ENCODE peak calls at places on chromosome 12, in seven cellular contexts. X is K562, Y is A549, D is SK-N-SH, K is GM12878, V is HepG2, J is H1. I is an unnamed sample.

GRCh38 chr12:2893007-2893406 is 2.3 kb downstream of the TULP3 start:
- DNase-seq in X (peak; percentile 9), Y (peak; percentile 43), D (no peak), K (no peak), V (peak; percentile 46), J (no peak), I (peak; percentile 92)

GRCh38 chr12:62910549-62911169 is 24.3 kb downstream of the PPM1H start:
- DNase-seq in X (peak; percentile 85), Y (no peak), D (no peak), K (no peak), V (no peak), J (no peak), I (no peak)

GRCh38 chr12:57603758-57604453 is 718 bp upstream of the DTX3 start:
- DNase-seq in X (no peak), Y (no peak), D (no peak), K (no peak), V (no peak), J (no peak), I (peak; percentile 39)

GRCh38 chr12:77578471-77579262 is 252.0 kb upstream of the NAV3 start:
- DNase-seq in X (no peak), Y (no peak), D (no peak), K (no peak), V (no peak), J (no peak), I (peak; percentile 66)

GRCh38 chr12:89513544-89513943 is 11.1 kb downstream of the GALNT4 start:
- DNase-seq in X (no peak), Y (no peak), D (no peak), K (no peak), V (no peak), J (no peak), I (no peak)

GRCh38 chr12:120366884-120367251 is 2.1 kb downstream of the MSI1 start:
- DNase-seq in X (no peak), Y (no peak), D (no peak), K (no peak), V (peak; percentile 30), J (no peak), I (no peak)

GRCh38 chr12:14283489-14284144 is 81.9 kb upstream of the ATF7IP start:
- DNase-seq in X (no peak), Y (no peak), D (no peak), K (peak; percentile 76), V (no peak), J (no peak), I (no peak)

GRCh38 chr12:64450711-64451486 is 1.0 kb upstream of the TBK1 start:
- DNase-seq in X (peak; percentile 58), Y (no peak), D (peak; percentile 28), K (no peak), V (peak; percentile 27), J (no peak), I (peak; percentile 19)

GRCh38 chr12:51592034-51592705 is 1.1 kb downstream of the SCN8A start:
- DNase-seq in X (no peak), Y (no peak), D (peak; percentile 19), K (no peak), V (no peak), J (no peak), I (peak; percentile 79)

GRCh38 chr12:99911076-99911475 is 73.7 kb downstream of the ANKS1B start:
- DNase-seq in X (no peak), Y (peak; percentile 78), D (no peak), K (no peak), V (peak; percentile 5), J (no peak), I (peak; percentile 89)
- TF ChIP-seq RFX5 in X (no peak), Y (no peak), D (no peak), K (no peak), V (no peak), J (no peak), I (no peak)

DNA sequence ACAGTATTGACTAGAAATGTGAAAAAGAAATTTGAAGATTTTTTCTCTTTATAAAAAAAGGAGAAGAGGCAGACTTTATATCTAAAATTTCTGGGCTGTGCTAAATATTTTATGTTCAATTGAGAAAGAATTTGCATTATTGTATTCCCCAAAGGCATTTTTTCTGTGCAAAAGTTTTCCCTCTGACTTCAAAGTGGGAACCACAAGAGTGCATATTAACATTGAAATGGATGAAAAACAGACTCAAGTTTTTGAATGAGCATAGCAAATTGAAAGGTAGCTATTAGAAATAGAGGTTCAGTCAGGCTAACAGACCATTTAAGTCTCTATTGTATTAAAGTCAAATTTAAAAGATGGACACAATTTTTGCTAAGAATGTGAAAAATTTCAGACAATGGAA is 95.2 kb downstream of the RASSF9 start:
- DNase-seq in X (no peak), Y (no peak), D (no peak), K (no peak), V (no peak), J (no peak), I (no peak)
- TF ChIP-seq RFX5 in X (no peak), Y (no peak), D (no peak), K (no peak), V (no peak), J (no peak), I (no peak)

DNA sequence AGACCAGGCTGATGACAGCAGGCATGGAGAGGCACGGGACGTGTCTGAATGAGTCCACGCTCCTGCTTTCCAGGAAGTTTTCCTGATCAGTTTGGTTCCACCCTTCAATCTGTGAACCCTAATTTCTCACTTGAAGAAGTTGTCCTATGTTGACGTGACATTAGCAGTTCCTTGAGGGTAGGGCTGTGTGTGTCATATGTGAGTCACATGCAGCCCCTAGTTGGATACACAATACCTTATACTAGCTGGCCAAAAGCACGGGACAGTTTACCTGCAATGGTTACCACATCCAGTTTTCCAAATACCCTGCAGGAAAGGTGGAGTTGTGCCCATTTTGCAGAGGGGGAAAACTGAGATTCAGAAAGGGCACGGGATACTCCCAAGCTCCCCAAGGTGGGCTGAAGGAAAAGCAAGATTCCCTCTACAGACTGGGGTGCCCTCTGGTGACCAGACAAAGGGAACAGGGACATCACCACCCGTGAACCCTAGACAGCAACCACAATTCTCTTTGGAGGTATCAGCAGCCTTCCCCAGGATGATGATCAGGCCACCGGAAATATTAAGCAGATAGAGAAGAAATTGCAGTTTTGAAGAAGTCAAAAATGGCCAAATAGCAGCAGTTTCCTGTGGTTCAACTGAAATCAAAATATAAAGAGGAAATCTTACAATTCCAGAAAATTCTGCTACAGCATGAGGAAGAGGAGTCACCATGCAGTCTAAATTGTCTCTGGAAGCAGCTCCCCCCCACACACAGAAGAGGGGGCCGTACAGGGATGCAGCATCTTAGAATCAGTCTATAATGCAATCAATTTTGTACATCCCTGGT is 194.4 kb downstream of the PHETA1 start:
- DNase-seq in X (peak; percentile 11), Y (peak; percentile 35), D (no peak), K (no peak), V (no peak), J (no peak), I (no peak)
- TF ChIP-seq RFX5 in X (no peak), Y (no peak), D (no peak), K (no peak), V (no peak), J (no peak), I (no peak)

DNA sequence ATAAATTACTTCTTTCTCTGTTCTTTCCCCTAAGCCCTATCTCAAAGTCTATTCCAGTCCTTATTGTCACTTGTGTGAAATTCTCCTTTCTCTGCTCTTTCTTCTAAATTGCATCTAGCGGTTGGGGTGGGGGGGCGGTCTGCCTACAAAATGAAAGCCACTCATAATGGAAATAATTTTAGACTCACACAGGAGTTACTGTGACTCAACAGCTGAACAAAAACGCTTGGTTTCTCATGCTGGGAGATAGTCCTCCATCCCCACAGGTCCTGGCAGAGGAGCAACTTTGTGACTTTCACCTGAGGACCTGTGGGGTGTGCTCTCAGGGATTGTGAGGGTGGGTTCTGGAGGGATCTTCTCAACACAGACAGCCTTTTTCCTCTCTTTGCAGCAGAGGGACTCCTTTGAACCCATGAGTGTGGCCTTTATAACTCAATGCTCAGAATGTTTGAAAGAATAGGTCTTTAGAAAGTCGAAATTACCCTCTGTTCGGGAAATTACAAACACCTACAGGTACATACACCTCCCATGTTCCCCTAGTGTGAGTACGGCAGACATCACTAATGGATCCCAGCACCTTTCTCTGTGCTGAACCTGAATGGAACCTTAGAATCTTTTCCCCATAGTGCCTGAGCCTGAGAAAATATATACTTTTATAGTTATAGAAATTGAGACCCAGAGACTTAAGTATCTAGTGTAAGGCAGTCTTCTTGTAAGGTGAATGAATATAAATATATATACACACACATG is 109.7 kb downstream of the CHST11 start:
- DNase-seq in X (no peak), Y (no peak), D (no peak), K (no peak), V (no peak), J (no peak), I (no peak)
- TF ChIP-seq RFX5 in X (no peak), Y (no peak), D (no peak), K (no peak), V (no peak), J (no peak), I (no peak)

DNA sequence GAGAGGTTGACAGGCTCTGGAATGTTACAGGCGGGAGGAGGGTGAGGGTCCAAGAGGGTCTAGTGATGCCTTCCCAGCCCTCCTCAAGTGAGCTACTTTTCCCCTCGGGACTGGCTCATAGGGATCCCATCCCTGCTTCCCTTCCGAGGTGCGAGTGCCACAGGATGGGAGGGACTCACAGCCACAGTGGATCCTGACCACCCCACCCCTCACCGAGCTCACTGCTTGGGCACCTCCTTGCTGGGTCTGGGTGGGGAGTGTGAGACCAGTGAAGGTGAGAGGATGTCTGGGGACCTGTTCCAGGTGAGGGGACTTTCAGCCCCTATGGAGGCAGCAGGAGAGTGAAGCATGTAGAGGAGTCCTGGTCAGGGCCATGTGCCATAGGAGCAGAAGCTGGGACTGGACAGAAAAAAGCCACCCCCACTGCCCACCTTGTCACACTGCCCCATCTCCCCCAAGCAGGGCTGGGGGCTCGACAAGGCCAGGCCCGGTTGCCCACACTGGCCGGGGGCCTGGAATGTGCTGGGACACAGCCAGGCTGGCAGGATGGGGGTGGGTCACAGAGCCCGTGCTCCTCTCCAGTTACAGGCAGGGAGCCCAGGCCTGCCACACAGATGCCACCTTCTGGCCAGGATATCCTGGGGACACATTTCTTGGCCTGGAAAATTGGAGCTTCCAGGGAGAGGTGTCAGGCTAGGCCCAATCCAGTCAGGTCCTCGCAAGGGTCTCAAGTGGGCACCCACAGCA is 1.7 kb upstream of the TNS2 start:
- DNase-seq in X (no peak), Y (peak; percentile 84), D (peak; percentile 76), K (no peak), V (peak; percentile 68), J (no peak), I (no peak)
- TF ChIP-seq RFX5 in X (no peak), Y (no peak), D (no peak), K (no peak), V (no peak), J (no peak), I (no peak)